ENCODE peak calls at places on chromosomes 12 and 14, in six cellular contexts. X is AG04450; H is HuH-7; A is glutamatergic neuron; T is GM18507; M is effector CD4-positive, alpha-beta T cell. I is an unnamed sample.
A peak's percentile ranks its signal among the peaks of the same experiment; 100 is the strongest.

GRCh38 chr14:50545618-50546017 is 13.2 kb upstream of the MAP4K5 start:
- DNase-seq in X (no peak), H (no peak), A (no peak), T (no peak), M (no peak), I (peak; percentile 85)

GRCh38 chr14:99552572-99553216 is 51.3 kb downstream of the CCDC85C start:
- DNase-seq in X (no peak), H (peak; percentile 71), A (no peak), T (no peak), M (no peak), I (no peak)

GRCh38 chr12:28023156-28023887 is 50.8 kb upstream of the PTHLH start:
- DNase-seq in X (peak; percentile 61), H (no peak), A (no peak), T (no peak), M (no peak), I (no peak)

GRCh38 chr14:105087308-105087962 is 22.2 kb upstream of the GPR132 start:
- DNase-seq in X (no peak), H (peak; percentile 70), A (no peak), T (no peak), M (no peak), I (peak; percentile 82)

GRCh38 chr12:53676715-53677611 is 1.1 kb upstream of the ATP5MC2 start:
- DNase-seq in X (no peak), H (peak; percentile 61), A (peak; percentile 61), T (no peak), M (no peak), I (peak; percentile 84)

GRCh38 chr12:50032516-50033316 is 7.4 kb upstream of the RACGAP1 start:
- DNase-seq in X (no peak), H (no peak), A (peak; percentile 51), T (no peak), M (no peak), I (no peak)

GRCh38 chr12:66708704-66709443 is 30.0 kb upstream of the GRIP1 start:
- DNase-seq in X (no peak), H (no peak), A (no peak), T (no peak), M (no peak), I (peak; percentile 22)

GRCh38 chr12:46379352-46379751 is 6.8 kb upstream of the SLC38A2 start:
- DNase-seq in X (no peak), H (no peak), A (no peak), T (no peak), M (no peak), I (no peak)